ENCODE peak calls at places on chromosomes 13 and 19, in four cellular contexts. U is NCI-H2107; V is CD4-positive, alpha-beta T cell; P is activated CD8-positive, alpha-beta T cell treated with anti-CD3 and anti-CD28 coated beads for 36 hours. C is an unnamed sample.

GRCh38 chr13:102654786-102655185 is 40.1 kb downstream of the METTL21C start:
- DNase-seq in U (no peak), V (no peak), P (no peak), C (no peak)

GRCh38 chr13:105165449-105166125 is 1369.9 kb downstream of the EFNB2 start:
- DNase-seq in U (no peak), P (no peak), V (no peak), C (no peak)

GRCh38 chr13:31786011-31786410 is 46.7 kb downstream of the RXFP2 start:
- DNase-seq in V (no peak), U (no peak), P (no peak), C (no peak)

GRCh38 chr13:79966502-79966901 is 374.4 kb downstream of the SPRY2 start:
- DNase-seq in P (no peak), V (no peak), U (no peak), C (no peak)

GRCh38 chr19:34254552-34255432 is at the start of gene GARRE1:
- DNase-seq in P (peak; percentile 88), V (peak; percentile 88), U (peak; percentile 64), C (peak; percentile 34)

GRCh38 chr19:50728084-50728737 is 5.0 kb downstream of the CLEC11A start:
- DNase-seq in V (peak; percentile 15), U (no peak), P (peak; percentile 96), C (no peak)

GRCh38 chr19:43522929-43523328 is 4.1 kb downstream of the ETHE1 start:
- DNase-seq in U (no peak), P (no peak), V (no peak), C (no peak)

GRCh38 chr13:52983836-52984235 is 44.8 kb upstream of the OLFM4 start:
- DNase-seq in P (no peak), U (no peak), V (no peak), C (no peak)

GRCh38 chr13:111255228-111255790 is 65.1 kb upstream of the TEX29 start:
- DNase-seq in V (no peak), P (no peak), U (no peak), C (no peak)

GRCh38 chr19:35360880-35361420 is 2.7 kb downstream of the FFAR3 start:
- DNase-seq in V (no peak), P (no peak), U (no peak), C (no peak)

GRCh38 chr19:49488046-49488862 is 846 bp downstream of the RPL13A start:
- DNase-seq in U (no peak), V (no peak), P (no peak), C (peak; percentile 45)

GRCh38 chr19:28213476-28214082 is 999.4 kb downstream of the UQCRFS1 start:
- DNase-seq in V (no peak), U (no peak), P (peak; percentile 7), C (peak; percentile 65)

GRCh38 chr13:73732350-73732749 is 401.9 kb downstream of the KLF12 start:
- DNase-seq in P (no peak), U (no peak), V (no peak), C (no peak)

GRCh38 chr19:18317998-18318800 is 4.7 kb downstream of the LSM4 start:
- DNase-seq in V (peak; percentile 45), U (no peak), P (peak; percentile 68), C (no peak)

GRCh38 chr13:63901630-63902029 is 2486.0 kb upstream of the PCDH20 start:
- DNase-seq in U (no peak), P (no peak), V (no peak), C (no peak)

GRCh38 chr13:36788276-36788675 is 30.7 kb upstream of the RFXAP start:
- DNase-seq in V (no peak), U (no peak), P (no peak), C (no peak)

GRCh38 chr13:78603240-78603947 is at the start of gene POU4F1:
- DNase-seq in V (peak; percentile 40), P (peak; percentile 87), U (peak; percentile 26), C (peak; percentile 88)

GRCh38 chr13:74290324-74290773 is 156.1 kb upstream of the KLF12 start:
- DNase-seq in P (peak; percentile 63), V (peak; percentile 12), U (peak; percentile 70), C (peak; percentile 85)

GRCh38 chr19:12937243-12938053 is 961 bp upstream of the CALR start:
- DNase-seq in P (peak; percentile 79), V (no peak), U (peak; percentile 79), C (peak; percentile 90)

GRCh38 chr13:78524936-78525335 is 78.4 kb downstream of the POU4F1 start:
- DNase-seq in V (no peak), P (no peak), U (no peak), C (no peak)

GRCh38 chr13:112217431-112217830 is 150.5 kb downstream of the SOX1 start:
- DNase-seq in U (no peak), P (no peak), V (no peak), C (no peak)

GRCh38 chr13:39952244-39953233 is 297.1 kb downstream of the COG6 start:
- DNase-seq in U (no peak), P (peak; percentile 36), V (no peak), C (peak; percentile 69)

GRCh38 chr19:56821675-56822074 is 18.9 kb downstream of the PEG3 start:
- DNase-seq in P (no peak), U (no peak), V (no peak), C (no peak)

GRCh38 chr13:67278230-67278629 is 48.1 kb upstream of the PCDH9 start:
- DNase-seq in U (no peak), P (no peak), V (no peak), C (no peak)